ENCODE peak calls at places on chromosomes 16 and 17, in four cellular contexts. One of them, this sample, is unnamed.

GRCh38 chr16:65285128-65286120 is 163.6 kb upstream of the CDH11 start:
- DNase-seq in activated T-cell treated with anti-CD3 and anti-CD28 coated beads, Interleukin-2, amount 50 U/mL, for 72 hours: no peak
- DNase-seq in Karpas-422: no peak
- DNase-seq in neural progenitor cell: no peak
- DNase-seq in this sample: no peak

GRCh38 chr17:42895185-42895555 is 5.4 kb upstream of the G6PC1 start:
- DNase-seq in neural progenitor cell: no peak
- DNase-seq in Karpas-422: no peak
- DNase-seq in activated T-cell treated with anti-CD3 and anti-CD28 coated beads, Interleukin-2, amount 50 U/mL, for 72 hours: no peak
- DNase-seq in this sample: no peak

GRCh38 chr17:55023626-55024025 is 55.1 kb downstream of the STXBP4 start:
- DNase-seq in neural progenitor cell: no peak
- DNase-seq in activated T-cell treated with anti-CD3 and anti-CD28 coated beads, Interleukin-2, amount 50 U/mL, for 72 hours: no peak
- DNase-seq in Karpas-422: no peak
- DNase-seq in this sample: no peak

GRCh38 chr16:49592507-49593422 is 219.2 kb downstream of the C16orf78 start:
- DNase-seq in activated T-cell treated with anti-CD3 and anti-CD28 coated beads, Interleukin-2, amount 50 U/mL, for 72 hours: peak
- DNase-seq in neural progenitor cell: peak
- DNase-seq in Karpas-422: peak
- DNase-seq in this sample: no peak

GRCh38 chr17:5485270-5486205 is at the start of gene DERL2:
- DNase-seq in activated T-cell treated with anti-CD3 and anti-CD28 coated beads, Interleukin-2, amount 50 U/mL, for 72 hours: no peak
- DNase-seq in Karpas-422: no peak
- DNase-seq in neural progenitor cell: peak
- DNase-seq in this sample: no peak

GRCh38 chr17:81976332-81977210 is 858 bp upstream of the ASPSCR1 start:
- DNase-seq in activated T-cell treated with anti-CD3 and anti-CD28 coated beads, Interleukin-2, amount 50 U/mL, for 72 hours: peak
- DNase-seq in Karpas-422: peak
- DNase-seq in neural progenitor cell: peak
- DNase-seq in this sample: no peak

GRCh38 chr16:11534262-11534661 is 52.5 kb downstream of the LITAF start:
- DNase-seq in Karpas-422: no peak
- DNase-seq in neural progenitor cell: no peak
- DNase-seq in activated T-cell treated with anti-CD3 and anti-CD28 coated beads, Interleukin-2, amount 50 U/mL, for 72 hours: no peak
- DNase-seq in this sample: no peak

GRCh38 chr16:53052519-53053501 is at the start of gene CHD9NB:
- DNase-seq in neural progenitor cell: no peak
- DNase-seq in activated T-cell treated with anti-CD3 and anti-CD28 coated beads, Interleukin-2, amount 50 U/mL, for 72 hours: peak
- DNase-seq in Karpas-422: no peak
- DNase-seq in this sample: no peak

GRCh38 chr17:40499551-40500189 is 1.8 kb downstream of the TNS4 start:
- DNase-seq in activated T-cell treated with anti-CD3 and anti-CD28 coated beads, Interleukin-2, amount 50 U/mL, for 72 hours: no peak
- DNase-seq in neural progenitor cell: peak
- DNase-seq in Karpas-422: no peak
- DNase-seq in this sample: no peak

GRCh38 chr16:23959801-23960072 is 124.0 kb downstream of the PRKCB start:
- DNase-seq in activated T-cell treated with anti-CD3 and anti-CD28 coated beads, Interleukin-2, amount 50 U/mL, for 72 hours: no peak
- DNase-seq in Karpas-422: no peak
- DNase-seq in neural progenitor cell: no peak
- DNase-seq in this sample: no peak

GRCh38 chr16:84361546-84361945 is 6.8 kb upstream of the ATP2C2 start:
- DNase-seq in neural progenitor cell: no peak
- DNase-seq in Karpas-422: no peak
- DNase-seq in activated T-cell treated with anti-CD3 and anti-CD28 coated beads, Interleukin-2, amount 50 U/mL, for 72 hours: no peak
- DNase-seq in this sample: no peak

GRCh38 chr17:43992641-43993040 is 11.8 kb upstream of the NAGS start:
- DNase-seq in neural progenitor cell: no peak
- DNase-seq in Karpas-422: no peak
- DNase-seq in activated T-cell treated with anti-CD3 and anti-CD28 coated beads, Interleukin-2, amount 50 U/mL, for 72 hours: no peak
- DNase-seq in this sample: no peak

GRCh38 chr17:49565948-49566491 is 9.7 kb upstream of the NXPH3 start:
- DNase-seq in activated T-cell treated with anti-CD3 and anti-CD28 coated beads, Interleukin-2, amount 50 U/mL, for 72 hours: no peak
- DNase-seq in neural progenitor cell: no peak
- DNase-seq in Karpas-422: no peak
- DNase-seq in this sample: no peak

GRCh38 chr17:49756805-49757496 is 7.0 kb downstream of the FAM117A start:
- DNase-seq in Karpas-422: no peak
- DNase-seq in neural progenitor cell: no peak
- DNase-seq in activated T-cell treated with anti-CD3 and anti-CD28 coated beads, Interleukin-2, amount 50 U/mL, for 72 hours: no peak
- DNase-seq in this sample: no peak

GRCh38 chr17:409848-410673 is 57.5 kb upstream of the RPH3AL start:
- DNase-seq in Karpas-422: peak
- DNase-seq in neural progenitor cell: peak
- DNase-seq in activated T-cell treated with anti-CD3 and anti-CD28 coated beads, Interleukin-2, amount 50 U/mL, for 72 hours: peak
- DNase-seq in this sample: peak

GRCh38 chr17:64707077-64707591 is 45.0 kb upstream of the SMURF2 start:
- DNase-seq in activated T-cell treated with anti-CD3 and anti-CD28 coated beads, Interleukin-2, amount 50 U/mL, for 72 hours: no peak
- DNase-seq in neural progenitor cell: no peak
- DNase-seq in Karpas-422: no peak
- DNase-seq in this sample: no peak

GRCh38 chr16:88591577-88592021 is 21.4 kb downstream of the ZC3H18 start:
- DNase-seq in neural progenitor cell: no peak
- DNase-seq in activated T-cell treated with anti-CD3 and anti-CD28 coated beads, Interleukin-2, amount 50 U/mL, for 72 hours: peak
- DNase-seq in Karpas-422: no peak
- DNase-seq in this sample: no peak

GRCh38 chr17:57869599-57870282 is 19.9 kb upstream of the MRPS23 start:
- DNase-seq in activated T-cell treated with anti-CD3 and anti-CD28 coated beads, Interleukin-2, amount 50 U/mL, for 72 hours: no peak
- DNase-seq in Karpas-422: no peak
- DNase-seq in neural progenitor cell: no peak
- DNase-seq in this sample: no peak

GRCh38 chr16:3152273-3153076 is 17.6 kb downstream of the ZNF213 start:
- DNase-seq in Karpas-422: peak
- DNase-seq in activated T-cell treated with anti-CD3 and anti-CD28 coated beads, Interleukin-2, amount 50 U/mL, for 72 hours: peak
- DNase-seq in neural progenitor cell: peak
- DNase-seq in this sample: peak

GRCh38 chr16:49441366-49441780 is 67.8 kb downstream of the C16orf78 start:
- DNase-seq in activated T-cell treated with anti-CD3 and anti-CD28 coated beads, Interleukin-2, amount 50 U/mL, for 72 hours: peak
- DNase-seq in Karpas-422: peak
- DNase-seq in neural progenitor cell: peak
- DNase-seq in this sample: no peak

GRCh38 chr17:29622337-29623282 is at the start of gene CORO6:
- DNase-seq in Karpas-422: no peak
- DNase-seq in activated T-cell treated with anti-CD3 and anti-CD28 coated beads, Interleukin-2, amount 50 U/mL, for 72 hours: peak
- DNase-seq in neural progenitor cell: peak
- DNase-seq in this sample: peak

GRCh38 chr16:4081577-4082021 is 34.6 kb downstream of the ADCY9 start:
- DNase-seq in neural progenitor cell: peak
- DNase-seq in activated T-cell treated with anti-CD3 and anti-CD28 coated beads, Interleukin-2, amount 50 U/mL, for 72 hours: peak
- DNase-seq in Karpas-422: no peak
- DNase-seq in this sample: no peak

GRCh38 chr16:81482329-81483063 is 37.9 kb downstream of the CMIP start:
- DNase-seq in neural progenitor cell: no peak
- DNase-seq in activated T-cell treated with anti-CD3 and anti-CD28 coated beads, Interleukin-2, amount 50 U/mL, for 72 hours: no peak
- DNase-seq in Karpas-422: no peak
- DNase-seq in this sample: no peak